ENCODE peak calls at places on chromosomes 16 and 17, in ten cellular contexts. X, B, M, V, R, S, Y, U, Q and L are unnamed samples.

GRCh38 chr16:31002252-31002700 is 8.2 kb downstream of the STX1B start:
- DNase-seq in R (no peak), Y (no peak), Q (no peak), M (no peak), X (peak; percentile 84), V (peak; percentile 20), U (no peak), B (no peak), S (no peak), L (peak; percentile 39)

GRCh38 chr17:78113804-78114785 is 14.5 kb downstream of the TMC6 start:
- DNase-seq in S (no peak), V (no peak), Q (peak; percentile 7), M (no peak), X (no peak), B (peak; percentile 25), U (no peak), R (peak; percentile 74), Y (no peak), L (no peak)

GRCh38 chr16:77551352-77551751 is 116.5 kb upstream of the ADAMTS18 start:
- DNase-seq in Y (no peak), Q (no peak), V (no peak), B (no peak), X (no peak), S (no peak), U (no peak), M (no peak), R (no peak), L (no peak)

GRCh38 chr16:77613115-77613514 is 109.2 kb upstream of the NUDT7 start:
- DNase-seq in S (no peak), V (no peak), U (no peak), Y (no peak), B (no peak), Q (no peak), M (no peak), R (no peak), X (no peak), L (no peak)

GRCh38 chr17:3669548-3669947 is 936 bp downstream of the EMC6 start:
- DNase-seq in R (no peak), S (no peak), B (no peak), Q (no peak), X (no peak), M (no peak), Y (no peak), U (no peak), V (no peak), L (no peak)

GRCh38 chr17:17757944-17758343 is 76.7 kb downstream of the RAI1 start:
- DNase-seq in R (no peak), X (no peak), V (no peak), S (no peak), B (no peak), U (no peak), M (no peak), Q (no peak), Y (no peak), L (no peak)

GRCh38 chr16:1642148-1642547 is 30.0 kb downstream of the CRAMP1 start:
- DNase-seq in M (no peak), R (no peak), B (peak; percentile 58), Y (no peak), U (peak; percentile 65), Q (no peak), S (no peak), X (no peak), V (no peak), L (no peak)

GRCh38 chr17:55730808-55731207 is 8.1 kb upstream of the TMEM100 start:
- DNase-seq in B (no peak), U (no peak), V (no peak), Y (no peak), S (no peak), R (no peak), Q (no peak), X (no peak), M (no peak), L (no peak)

GRCh38 chr16:49890876-49891275 is 35.0 kb upstream of the ZNF423 start:
- DNase-seq in Y (peak; percentile 74), S (peak; percentile 15), U (no peak), Q (peak; percentile 6), X (no peak), V (no peak), R (peak; percentile 44), M (no peak), B (no peak), L (no peak)

GRCh38 chr17:83122834-83123233 is 43.4 kb downstream of the METRNL start:
- DNase-seq in U (no peak), B (no peak), M (no peak), R (no peak), Y (no peak), S (peak; percentile 36), V (no peak), X (peak; percentile 90), Q (no peak), L (no peak)

GRCh38 chr17:61284174-61284573 is 115.5 kb upstream of the TBX2 start:
- DNase-seq in B (no peak), V (peak; percentile 49), S (no peak), M (no peak), X (no peak), R (no peak), Q (no peak), U (no peak), Y (no peak), L (peak; percentile 84)

DNA sequence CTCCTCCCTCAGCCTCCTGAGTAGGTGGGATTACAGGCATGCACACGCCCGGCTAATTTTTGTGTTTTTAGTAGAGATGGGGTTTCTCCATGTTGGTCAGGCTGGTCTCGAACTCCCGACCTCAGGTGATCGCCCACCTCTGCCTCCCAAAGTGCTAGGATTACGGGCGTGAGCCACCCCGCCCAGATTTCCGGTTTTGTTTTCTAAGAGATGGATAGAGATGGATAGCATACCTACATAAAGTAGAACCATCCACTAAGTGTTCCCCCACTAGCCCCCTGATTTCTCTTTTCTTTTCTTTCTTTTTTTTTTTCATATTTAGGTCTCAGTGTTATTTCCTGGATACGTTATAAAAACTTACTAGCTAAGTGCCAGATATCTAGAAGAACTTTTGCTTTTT is 2.0 kb downstream of the WSB1 start:
- DNase-seq in B (no peak), S (no peak), X (no peak), Y (peak; percentile 37), M (no peak), V (no peak), U (no peak), Q (no peak), R (peak; percentile 17), L (no peak)
- H3K4me3 ChIP-seq in B (peak overlapping the region; percentile 74), S (peak overlapping the region; percentile 71), X (peak overlapping the region; percentile 98), Y (peak overlapping the region; percentile 78), M (peak overlapping the region; percentile 62), V (peak overlapping the region; percentile 75), U (peak overlapping the region; percentile 80), Q (peak overlapping the region; percentile 21), R (peak overlapping the region; percentile 98), L (peak overlapping the region; percentile 96)

DNA sequence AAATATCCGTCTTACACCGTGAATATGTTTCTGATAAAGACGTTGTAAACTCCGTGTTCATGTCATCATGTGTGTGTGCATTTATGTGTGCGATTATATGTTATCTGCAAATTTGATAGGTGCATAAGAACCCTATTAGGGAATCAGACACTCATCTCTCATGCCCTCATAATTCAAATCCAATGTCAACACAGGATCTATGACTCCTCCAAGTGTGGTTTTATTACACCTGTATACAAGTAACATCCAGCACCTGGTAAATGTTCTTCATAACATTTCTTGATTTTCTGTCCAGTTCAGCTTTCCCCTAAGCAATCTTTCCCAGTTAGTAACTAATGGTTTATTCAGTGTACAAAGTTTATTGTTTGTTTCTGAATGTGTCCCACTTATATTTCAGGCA is 681.9 kb downstream of the CDH11 start:
- DNase-seq in Q (no peak), S (no peak), B (no peak), V (no peak), X (no peak), M (no peak), R (no peak), U (no peak), Y (no peak), L (no peak)
- TF ChIP-seq CTCF in Q (no peak), S (no peak), B (no peak), V (no peak), X (no peak), M (no peak), R (no peak), U (no peak), Y (no peak), L (no peak)

DNA sequence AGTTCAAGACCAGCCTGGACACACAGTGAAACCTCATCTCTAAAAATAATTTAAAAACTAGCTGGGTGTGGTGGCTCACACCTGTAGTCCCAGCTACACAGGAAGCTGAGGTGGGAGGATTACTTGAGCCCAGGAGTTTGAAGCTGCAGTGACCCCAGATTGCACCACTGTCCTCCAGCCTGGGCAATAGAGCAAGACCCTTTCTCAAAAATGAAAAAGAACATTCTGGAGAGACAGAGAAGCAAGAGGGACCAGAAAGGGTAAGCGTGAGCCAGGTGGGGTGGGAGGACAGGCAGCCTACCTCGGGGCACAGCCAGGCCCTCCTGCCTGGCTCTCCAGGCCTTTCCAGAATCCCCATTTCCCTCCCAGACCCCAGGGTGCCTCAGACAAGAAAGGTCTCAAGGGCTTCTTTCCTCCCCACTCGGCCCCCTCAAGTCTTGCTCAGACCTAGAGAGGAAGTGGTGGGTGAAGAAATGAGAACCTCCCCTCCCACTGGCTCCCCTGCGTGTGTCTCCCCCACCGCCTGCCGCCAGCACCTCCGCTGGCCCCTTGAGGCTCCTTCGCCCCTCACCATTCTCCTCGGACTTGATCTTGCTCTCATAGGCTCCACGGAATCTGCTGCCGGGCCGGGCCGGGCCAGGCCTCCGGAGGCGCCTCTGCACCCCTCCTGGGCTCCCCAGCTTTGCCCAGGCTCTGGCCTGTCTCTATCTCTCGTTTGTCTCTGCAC is 501 bp downstream of the C16orf54 start:
- DNase-seq in Q (peak; percentile 62), X (no peak), R (peak; percentile 77), V (no peak), U (peak; percentile 20), M (no peak), B (no peak), Y (peak; percentile 29), S (no peak), L (no peak)
- H3K4me3 ChIP-seq in Q (peak overlapping the region; percentile 93), X (no peak overlapping the region), R (peak overlapping the region; percentile 77), V (no peak overlapping the region), U (peak overlapping the region; percentile 48), M (no peak overlapping the region), B (peak overlapping the region; percentile 25), Y (peak overlapping the region; percentile 37), S (no peak overlapping the region), L (no peak overlapping the region)

GRCh38 chr17:43701318-43701743 is 39.6 kb upstream of the MEOX1 start:
- DNase-seq in U (no peak), Q (peak; percentile 17), V (peak; percentile 91), R (peak; percentile 70), X (no peak), B (no peak), S (no peak), Y (no peak), M (no peak), L (peak; percentile 47)
- TF ChIP-seq CTCF in U (no peak), Q (no peak), V (no peak), R (no peak), X (no peak), B (no peak), S (no peak), Y (no peak), M (no peak), L (no peak)

GRCh38 chr16:88780100-88781062 is 4.6 kb downstream of the PIEZO1 start:
- DNase-seq in Y (no peak), U (no peak), S (no peak), B (no peak), R (no peak), V (no peak), Q (no peak), M (no peak), X (no peak), L (no peak)
- H3K4me3 ChIP-seq in Y (no peak overlapping the region), U (peak overlapping the region; percentile 40), S (no peak overlapping the region), B (no peak overlapping the region), R (peak overlapping the region; percentile 67), V (no peak overlapping the region), Q (peak overlapping the region; percentile 4), M (no peak overlapping the region), X (no peak overlapping the region), L (no peak overlapping the region)